ENCODE peak calls at places on chromosome 12, in ten cellular contexts. P, G, E, A, C, I, F, K, D and M are unnamed samples.

GRCh38 chr12:47748899-47749298 is 9.8 kb downstream of the RAPGEF3 start:
- DNase-seq in K (no peak), E (no peak), P (no peak), A (no peak), G (no peak), C (no peak), D (no peak), F (no peak), I (no peak), M (no peak)

GRCh38 chr12:21666722-21667121 is 9.1 kb upstream of the LDHB start:
- DNase-seq in K (no peak), G (no peak), D (no peak), P (no peak), E (no peak), C (no peak), A (no peak), I (no peak), F (no peak), M (no peak)

GRCh38 chr12:11747969-11748368 is 98.5 kb downstream of the ETV6 start:
- DNase-seq in D (no peak), C (no peak), G (no peak), E (no peak), F (no peak), I (no peak), A (no peak), P (no peak), K (no peak), M (no peak)

GRCh38 chr12:19138551-19139344 is 9.2 kb downstream of the PLEKHA5 start:
- DNase-seq in K (no peak), I (no peak), D (no peak), A (no peak), P (no peak), C (no peak), G (no peak), F (no peak), E (no peak), M (no peak)

GRCh38 chr12:128267246-128267622 is 264 bp downstream of the TMEM132C start:
- DNase-seq in C (no peak), K (no peak), G (no peak), D (no peak), A (no peak), P (no peak), E (no peak), F (no peak), I (no peak), M (no peak)

GRCh38 chr12:107092669-107093546 is 441 bp downstream of the CRY1 start:
- DNase-seq in I (peak; percentile 52), G (peak; percentile 29), C (no peak), P (peak; percentile 65), A (no peak), E (peak; percentile 50), K (peak; percentile 46), D (no peak), F (peak; percentile 42), M (peak; percentile 57)

GRCh38 chr12:54393350-54393655 is 8.8 kb upstream of the ZNF385A start:
- DNase-seq in A (no peak), E (no peak), I (no peak), P (no peak), D (no peak), F (no peak), G (no peak), K (no peak), C (no peak), M (no peak)

GRCh38 chr12:31321565-31322228 is 4.3 kb downstream of the SINHCAF start:
- DNase-seq in P (no peak), A (no peak), E (no peak), D (no peak), G (no peak), K (no peak), C (no peak), F (no peak), I (no peak), M (no peak)

GRCh38 chr12:4566474-4566873 is 4.5 kb downstream of the DYRK4 start:
- DNase-seq in G (no peak), P (no peak), F (no peak), E (no peak), D (no peak), A (no peak), K (no peak), C (no peak), I (no peak), M (no peak)

GRCh38 chr12:113276306-113276705 is 55.0 kb downstream of the TPCN1 start:
- DNase-seq in G (no peak), F (no peak), D (no peak), P (no peak), I (no peak), E (no peak), C (no peak), A (no peak), K (no peak), M (no peak)

GRCh38 chr12:32390572-32391219 is 8.7 kb upstream of the FGD4 start:
- DNase-seq in P (no peak), E (no peak), D (no peak), G (peak; percentile 42), C (no peak), I (no peak), A (no peak), K (peak; percentile 25), F (no peak), M (no peak)

GRCh38 chr12:113449839-113450238 is 21.8 kb downstream of the LHX5 start:
- DNase-seq in K (no peak), I (no peak), G (no peak), A (no peak), C (no peak), D (no peak), E (no peak), F (no peak), P (no peak), M (no peak)

GRCh38 chr12:57881035-57881973 is 34.8 kb upstream of the CTDSP2 start:
- DNase-seq in A (no peak), F (no peak), G (no peak), I (no peak), E (no peak), C (no peak), K (no peak), P (no peak), D (no peak), M (no peak)

GRCh38 chr12:78241472-78241871 is 410.8 kb downstream of the NAV3 start:
- DNase-seq in F (no peak), E (no peak), K (no peak), G (no peak), P (no peak), I (no peak), D (no peak), C (no peak), A (no peak), M (no peak)

GRCh38 chr12:131194166-131194565 is 240.5 kb downstream of the ADGRD1 start:
- DNase-seq in A (no peak), F (no peak), G (no peak), K (no peak), P (no peak), I (no peak), D (no peak), C (no peak), E (no peak), M (no peak)

GRCh38 chr12:1908758-1909157 is 9.7 kb downstream of the CACNA2D4 start:
- DNase-seq in P (no peak), C (no peak), I (no peak), D (no peak), E (no peak), G (peak; percentile 2), F (no peak), A (no peak), K (no peak), M (no peak)

GRCh38 chr12:12902036-12902435 is 10.7 kb downstream of the GPRC5A start:
- DNase-seq in G (no peak), D (no peak), P (no peak), A (no peak), E (no peak), I (no peak), C (no peak), K (no peak), F (no peak), M (no peak)

GRCh38 chr12:131094831-131095805 is 141.4 kb downstream of the ADGRD1 start:
- DNase-seq in P (no peak), G (no peak), D (no peak), E (no peak), C (no peak), K (no peak), F (no peak), I (no peak), A (no peak), M (no peak)

GRCh38 chr12:91574975-91575374 is 392.4 kb upstream of the DCN start:
- DNase-seq in G (no peak), C (no peak), K (no peak), I (no peak), P (no peak), F (no peak), E (no peak), D (no peak), A (no peak), M (no peak)

GRCh38 chr12:62530596-62530995 is 64.0 kb downstream of the MON2 start:
- DNase-seq in G (no peak), A (peak; percentile 76), P (no peak), F (no peak), C (no peak), I (no peak), D (peak; percentile 89), E (no peak), K (no peak), M (no peak)

GRCh38 chr12:27521066-27521465 is 2.9 kb upstream of the PPFIBP1 start:
- DNase-seq in F (no peak), K (peak; percentile 33), G (no peak), D (peak; percentile 29), E (peak; percentile 18), P (no peak), I (no peak), A (no peak), C (no peak), M (no peak)

GRCh38 chr12:123860369-123860768 is 98.3 kb downstream of the DNAH10 start:
- DNase-seq in F (no peak), P (no peak), I (no peak), E (no peak), K (no peak), C (no peak), A (no peak), G (no peak), D (no peak), M (no peak)

GRCh38 chr12:26056335-26056734 is 68.5 kb downstream of the BHLHE41 start:
- DNase-seq in K (no peak), E (no peak), A (no peak), I (no peak), C (no peak), D (peak; percentile 15), G (no peak), P (no peak), F (no peak), M (no peak)

GRCh38 chr12:57623385-57623784 is 9.6 kb downstream of the B4GALNT1 start:
- DNase-seq in C (no peak), P (no peak), A (no peak), E (no peak), G (no peak), F (no peak), I (no peak), D (no peak), K (no peak), M (no peak)

GRCh38 chr12:100141998-100142850 is 450 bp downstream of the BLTP3B start:
- DNase-seq in F (peak; percentile 12), G (peak; percentile 39), D (no peak), C (peak; percentile 44), A (no peak), I (no peak), K (peak; percentile 49), E (peak; percentile 68), P (no peak), M (peak; percentile 8)

GRCh38 chr12:12784911-12785814 is at the start of gene APOLD1:
- DNase-seq in E (peak; percentile 14), A (no peak), D (no peak), C (no peak), F (no peak), K (peak; percentile 43), G (no peak), I (no peak), P (no peak), M (no peak)

GRCh38 chr12:6635856-6636521 is at the start of gene LPAR5:
- DNase-seq in C (peak; percentile 28), E (no peak), I (no peak), P (peak; percentile 34), K (no peak), D (no peak), A (no peak), F (no peak), G (peak; percentile 70), M (no peak)

GRCh38 chr12:114869091-114869834 is 185.3 kb upstream of the TBX3 start:
- DNase-seq in P (no peak), A (peak; percentile 13), K (no peak), E (no peak), D (peak; percentile 88), C (no peak), G (no peak), I (no peak), F (no peak), M (no peak)